ENCODE peak calls at places on chromosomes 6 and 20, in seven cellular contexts. T is mesenchymal stem cell, X is neuronal stem cell, J is IMR-90, L is mesendoderm, D is H1, G is trophoblast cell. Z is an unnamed sample.

GRCh38 chr6:44084231-44085014 is 42.8 kb downstream of the MRPL14 start:
- DNase-seq in D (no peak), G (no peak), T (peak; percentile 78), L (no peak), J (peak; percentile 75), X (no peak), Z (no peak)

GRCh38 chr6:123372737-123373136 is 264.0 kb downstream of the TRDN start:
- DNase-seq in L (no peak), T (no peak), J (no peak), X (no peak), D (no peak), G (no peak), Z (no peak)

GRCh38 chr6:31958412-31958740 is 395 bp downstream of the NELFE start:
- DNase-seq in T (no peak), X (no peak), J (no peak), L (no peak), G (no peak), D (no peak), Z (no peak)

GRCh38 chr6:72203983-72204382 is 317.6 kb downstream of the RIMS1 start:
- DNase-seq in J (no peak), T (no peak), D (no peak), X (no peak), G (no peak), L (no peak), Z (no peak)

GRCh38 chr6:10852281-10852965 is 14.1 kb upstream of the MAK start:
- DNase-seq in J (no peak), X (no peak), D (no peak), G (no peak), T (no peak), L (no peak), Z (no peak)

GRCh38 chr6:89638320-89639195 is at the start of gene LYRM2:
- DNase-seq in D (peak; percentile 61), X (peak; percentile 85), J (peak; percentile 90), T (peak; percentile 95), G (peak; percentile 96), L (peak; percentile 96), Z (peak; percentile 94)

GRCh38 chr6:37433657-37434271 is 743 bp downstream of the CMTR1 start:
- DNase-seq in J (peak; percentile 12), X (no peak), T (peak; percentile 34), L (peak; percentile 22), D (no peak), G (peak; percentile 30), Z (no peak)

GRCh38 chr6:89817481-89817880 is 2.1 kb downstream of the MDN1 start:
- DNase-seq in T (no peak), G (no peak), L (peak; percentile 96), J (no peak), X (no peak), D (peak; percentile 49), Z (peak; percentile 79)

GRCh38 chr6:70299456-70299855 is 3.4 kb downstream of the COL9A1 start:
- DNase-seq in D (no peak), T (peak; percentile 27), L (peak; percentile 12), G (peak; percentile 17), J (peak; percentile 10), X (no peak), Z (no peak)

GRCh38 chr20:63829943-63830820 is 882 bp downstream of the ZBTB46 start:
- DNase-seq in G (peak; percentile 44), X (no peak), J (peak; percentile 36), D (no peak), T (peak; percentile 54), L (peak; percentile 61), Z (no peak)

GRCh38 chr6:104623052-104623690 is 236.5 kb downstream of the HACE1 start:
- DNase-seq in J (no peak), G (no peak), D (no peak), X (peak; percentile 6), T (peak; percentile 52), L (peak; percentile 55), Z (peak; percentile 66)

GRCh38 chr6:43263314-43264178 is 20.3 kb downstream of the TTBK1 start:
- DNase-seq in T (peak; percentile 71), X (no peak), J (peak; percentile 62), L (peak; percentile 86), G (peak; percentile 77), D (peak; percentile 49), Z (peak; percentile 88)

GRCh38 chr20:18504479-18505060 is 3.2 kb upstream of the SEC23B start:
- DNase-seq in T (no peak), X (no peak), G (peak; percentile 53), J (peak; percentile 27), D (no peak), L (no peak), Z (peak; percentile 30)

GRCh38 chr6:7996538-7997225 is 67.5 kb downstream of the BLOC1S5 start:
- DNase-seq in J (peak; percentile 78), G (peak; percentile 83), L (no peak), T (no peak), D (no peak), X (no peak), Z (no peak)

GRCh38 chr20:62368629-62369507 is 1.8 kb upstream of the LAMA5 start:
- DNase-seq in X (peak; percentile 73), G (peak; percentile 42), D (no peak), L (peak; percentile 84), T (peak; percentile 79), J (peak; percentile 50), Z (peak; percentile 86)

GRCh38 chr6:162123797-162124196 is 603.8 kb downstream of the PRKN start:
- DNase-seq in G (no peak), X (no peak), J (no peak), D (no peak), T (no peak), L (peak; percentile 67), Z (no peak)

GRCh38 chr6:41939091-41939847 is 2.3 kb downstream of the CCND3 start:
- DNase-seq in G (no peak), X (peak; percentile 29), T (peak; percentile 81), J (peak; percentile 43), D (no peak), L (peak; percentile 93), Z (peak; percentile 81)

GRCh38 chr6:139173172-139173571 is 38.3 kb downstream of the HECA start:
- DNase-seq in L (peak; percentile 28), J (peak; percentile 5), X (no peak), G (no peak), T (no peak), D (no peak), Z (no peak)

GRCh38 chr20:38667417-38667956 is 56.8 kb upstream of the SLC32A1 start:
- DNase-seq in J (no peak), G (no peak), X (no peak), T (no peak), D (no peak), L (no peak), Z (no peak)

GRCh38 chr6:37663016-37663810 is 34.5 kb downstream of the MDGA1 start:
- DNase-seq in D (no peak), T (peak; percentile 39), G (no peak), L (no peak), X (no peak), J (peak; percentile 86), Z (no peak)

GRCh38 chr6:8240316-8240715 is 138.0 kb upstream of the EEF1E1 start:
- DNase-seq in T (no peak), D (no peak), L (no peak), G (no peak), J (no peak), X (no peak), Z (no peak)

GRCh38 chr20:32476684-32477593 is 108.2 kb downstream of the NOL4L start:
- DNase-seq in D (no peak), J (no peak), L (no peak), T (no peak), G (no peak), X (no peak), Z (no peak)

GRCh38 chr6:160911949-160912348 is 79.6 kb upstream of the MAP3K4 start:
- DNase-seq in T (no peak), G (no peak), L (no peak), J (no peak), D (no peak), X (no peak), Z (no peak)

GRCh38 chr6:97186416-97186999 is 96.5 kb downstream of the MMS22L start:
- DNase-seq in L (peak; percentile 70), D (peak; percentile 9), X (peak; percentile 53), T (peak; percentile 67), G (peak; percentile 85), J (peak; percentile 65), Z (peak; percentile 50)

DNA sequence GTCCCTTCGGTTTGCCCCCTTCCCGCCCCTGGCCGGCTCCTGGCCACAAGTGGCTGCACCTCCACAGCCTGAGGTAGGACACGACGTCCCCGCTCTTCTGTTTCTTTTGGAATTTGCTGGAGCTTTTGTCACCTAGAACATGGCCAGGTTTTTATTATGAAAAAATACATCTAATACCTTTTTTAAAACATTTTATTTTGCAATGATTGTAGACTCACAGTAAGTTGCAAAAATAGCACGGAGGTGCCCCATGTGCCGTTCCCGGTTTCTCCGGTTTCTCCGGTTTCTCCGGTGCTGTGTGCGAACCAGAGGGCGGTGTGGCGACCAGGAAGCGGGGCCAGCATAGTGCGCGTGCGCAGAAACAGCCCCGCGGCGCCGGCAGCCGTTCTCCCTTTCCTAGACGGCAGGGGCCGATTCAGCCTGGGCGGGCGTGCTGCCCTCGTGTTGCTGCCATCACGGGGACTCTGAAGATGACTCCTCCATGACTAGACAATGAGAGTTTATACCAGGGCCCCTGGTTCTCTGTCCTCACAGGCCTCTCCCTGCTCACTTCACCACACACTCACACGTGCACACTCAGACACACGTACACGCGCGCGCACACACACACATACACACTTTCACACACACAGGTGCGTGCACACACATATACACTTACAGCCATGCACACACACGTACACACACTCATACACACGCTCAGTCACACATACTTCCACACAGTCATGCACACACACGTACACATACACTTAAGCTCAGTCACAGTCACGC is 102.1 kb downstream of the TMEM242 start:
- DNase-seq in D (no peak), L (peak; percentile 79), G (peak; percentile 99), J (peak; percentile 63), X (peak; percentile 43), T (peak; percentile 66), Z (peak; percentile 80)
- H3K79me1 ChIP-seq in D (no peaks in the 10 kb centered on the region), L (no peaks in the 10 kb centered on the region), G (peaks cover 8% of the 10 kb centered on the region), J (no peaks in the 10 kb centered on the region), X (peaks cover 3% of the 10 kb centered on the region), T (peaks cover 2% of the 10 kb centered on the region), Z (no peaks in the 10 kb centered on the region)

GRCh38 chr20:10876558-10876957 is 202.8 kb upstream of the JAG1 start:
- DNase-seq in X (no peak), G (no peak), J (no peak), L (no peak), D (no peak), T (no peak), Z (no peak)
- H2BK5ac ChIP-seq in X (no peak overlapping the region), G (no peak overlapping the region), J (no peak overlapping the region), L (no peak overlapping the region), D (no peak overlapping the region), T (no peak overlapping the region), Z (no peak overlapping the region)

GRCh38 chr6:135738646-135739045 is 112.9 kb upstream of the PDE7B start:
- DNase-seq in D (no peak), G (no peak), J (peak; percentile 15), X (no peak), L (no peak), T (no peak), Z (no peak)

GRCh38 chr6:135740580-135740979 is 110.9 kb upstream of the PDE7B start:
- DNase-seq in G (no peak), D (no peak), L (no peak), J (no peak), X (no peak), T (no peak), Z (no peak)

GRCh38 chr6:135743476-135743875 is 108.0 kb upstream of the PDE7B start:
- DNase-seq in J (no peak), T (no peak), X (no peak), D (no peak), L (peak; percentile 17), G (peak; percentile 24), Z (no peak)

GRCh38 chr6:135739288-135739687 is 112.2 kb upstream of the PDE7B start:
- DNase-seq in J (peak; percentile 95), X (no peak), G (peak; percentile 37), D (no peak), L (no peak), T (peak; percentile 42), Z (no peak)
- H3K27ac ChIP-seq in J (peak overlapping the region; percentile 53), X (no peak overlapping the region), G (no peak overlapping the region), D (no peak overlapping the region), L (no peak overlapping the region), T (no peak overlapping the region), Z (no peak overlapping the region)

GRCh38 chr20:57566803-57567459 is 6.0 kb downstream of the PCK1 start:
- DNase-seq in D (no peak), G (no peak), T (no peak), J (no peak), L (no peak), X (no peak), Z (no peak)
- H3K79me1 ChIP-seq in D (no peaks in the 10 kb centered on the region), G (no peaks in the 10 kb centered on the region), T (no peaks in the 10 kb centered on the region), J (no peaks in the 10 kb centered on the region), L (no peaks in the 10 kb centered on the region), X (peaks cover 1% of the 10 kb centered on the region), Z (no peaks in the 10 kb centered on the region)

Z was measured in H9.